ENCODE peak calls at places on chromosomes 12 and 14, in six cellular contexts. G, J, S, H, U and L are unnamed samples.

GRCh38 chr12:119334459-119335170 is at the start of gene CCDC60:
- DNase-seq in G (peak; percentile 68), J (no peak), S (no peak), H (no peak), U (peak; percentile 91), L (no peak)

GRCh38 chr14:95875831-95876768 is 532 bp upstream of the TUNAR start:
- DNase-seq in G (peak; percentile 65), J (no peak), S (no peak), H (no peak), U (peak; percentile 69), L (no peak)

GRCh38 chr12:121647-122046 is 55.1 kb downstream of the IQSEC3 start:
- DNase-seq in G (no peak), J (no peak), S (no peak), H (no peak), U (no peak), L (no peak)

GRCh38 chr12:132125736-132126135 is 18.4 kb downstream of the DDX51 start:
- DNase-seq in G (no peak), J (no peak), S (no peak), H (no peak), U (no peak), L (no peak)

GRCh38 chr12:14367097-14367661 is 1.7 kb downstream of the ATF7IP start:
- DNase-seq in G (peak; percentile 49), J (no peak), S (peak; percentile 54), H (no peak), U (no peak), L (peak; percentile 58)

GRCh38 chr14:77071938-77072388 is 26.1 kb upstream of the CIPC start:
- DNase-seq in G (peak; percentile 56), J (no peak), S (no peak), H (no peak), U (no peak), L (no peak)

GRCh38 chr14:23056257-23056955 is 914 bp downstream of the CDH24 start:
- DNase-seq in G (peak; percentile 87), J (peak; percentile 67), S (peak; percentile 63), H (no peak), U (peak; percentile 81), L (peak; percentile 51)

GRCh38 chr14:77014004-77014604 is 14.4 kb downstream of the IRF2BPL start:
- DNase-seq in G (peak; percentile 96), J (no peak), S (peak; percentile 61), H (no peak), U (peak; percentile 41), L (peak; percentile 62)

GRCh38 chr12:125300249-125300648 is 235.0 kb downstream of the AACS start:
- DNase-seq in G (no peak), J (no peak), S (no peak), H (no peak), U (no peak), L (no peak)

GRCh38 chr12:51721281-51721940 is 127.1 kb downstream of the FIGNL2 start:
- DNase-seq in G (peak; percentile 82), J (peak; percentile 30), S (no peak), H (no peak), U (peak; percentile 64), L (peak; percentile 34)

GRCh38 chr12:99498756-99499155 is 148.8 kb upstream of the GARIN6 start:
- DNase-seq in G (no peak), J (no peak), S (peak; percentile 61), H (peak; percentile 36), U (no peak), L (no peak)

GRCh38 chr12:4579305-4580097 is 17.5 kb downstream of the DYRK4 start:
- DNase-seq in G (peak; percentile 25), J (no peak), S (peak; percentile 18), H (no peak), U (no peak), L (peak; percentile 23)

GRCh38 chr12:91250273-91250672 is 67.7 kb upstream of the DCN start:
- DNase-seq in G (peak; percentile 42), J (no peak), S (peak; percentile 67), H (peak; percentile 52), U (no peak), L (peak; percentile 60)

GRCh38 chr12:70724444-70724843 is 87.2 kb upstream of the PTPRB start:
- DNase-seq in G (no peak), J (no peak), S (peak; percentile 9), H (no peak), U (no peak), L (peak; percentile 7)

GRCh38 chr12:53102883-53103807 is at the start of gene SOAT2:
- DNase-seq in G (peak; percentile 48), J (peak; percentile 29), S (no peak), H (no peak), U (no peak), L (no peak)

GRCh38 chr12:124273630-124274029 is 21.3 kb upstream of the RFLNA start:
- DNase-seq in G (peak; percentile 64), J (no peak), S (peak; percentile 48), H (no peak), U (no peak), L (peak; percentile 14)

GRCh38 chr14:65847065-65847847 is 434.7 kb downstream of the FUT8 start:
- DNase-seq in G (no peak), J (peak; percentile 59), S (no peak), H (no peak), U (no peak), L (no peak)

GRCh38 chr14:71692496-71692895 is 239.7 kb upstream of the RGS6 start:
- DNase-seq in G (no peak), J (no peak), S (peak; percentile 62), H (no peak), U (no peak), L (peak; percentile 64)

GRCh38 chr12:131153956-131154355 is 200.2 kb downstream of the ADGRD1 start:
- DNase-seq in G (no peak), J (no peak), S (no peak), H (no peak), U (no peak), L (no peak)

GRCh38 chr14:31677052-31677451 is 115.8 kb downstream of the NUBPL start:
- DNase-seq in G (no peak), J (no peak), S (no peak), H (no peak), U (no peak), L (no peak)

GRCh38 chr12:91272456-91273063 is 89.9 kb upstream of the DCN start:
- DNase-seq in G (peak; percentile 54), J (no peak), S (peak; percentile 12), H (no peak), U (no peak), L (peak; percentile 27)

GRCh38 chr14:103634156-103634555 is 5.1 kb downstream of the KLC1 start:
- DNase-seq in G (no peak), J (no peak), S (no peak), H (no peak), U (no peak), L (no peak)

GRCh38 chr12:55703976-55704761 is 3.5 kb downstream of the ITGA7 start:
- DNase-seq in G (no peak), J (no peak), S (no peak), H (no peak), U (no peak), L (peak; percentile 78)

GRCh38 chr14:72745991-72746980 is 147.6 kb downstream of the DPF3 start:
- DNase-seq in G (no peak), J (no peak), S (peak; percentile 89), H (peak; percentile 53), U (no peak), L (peak; percentile 94)

GRCh38 chr12:89451876-89452275 is 72.7 kb downstream of the GALNT4 start:
- DNase-seq in G (peak; percentile 63), J (no peak), S (peak; percentile 96), H (peak; percentile 77), U (peak; percentile 60), L (peak; percentile 66)

GRCh38 chr12:50633950-50634349 is 129.2 kb downstream of the DIP2B start:
- DNase-seq in G (no peak), J (no peak), S (peak; percentile 89), H (peak; percentile 79), U (no peak), L (peak; percentile 83)

GRCh38 chr14:79306546-79306945 is 904.8 kb downstream of the DIO2 start:
- DNase-seq in G (no peak), J (no peak), S (no peak), H (no peak), U (no peak), L (no peak)

GRCh38 chr12:77179515-77179914 is 114.1 kb upstream of the E2F7 start:
- DNase-seq in G (no peak), J (no peak), S (no peak), H (no peak), U (no peak), L (no peak)

GRCh38 chr12:1859643-1860042 is 39.3 kb downstream of the LRTM2 start:
- DNase-seq in G (peak; percentile 34), J (no peak), S (no peak), H (peak; percentile 10), U (no peak), L (no peak)

GRCh38 chr14:39102265-39102968 is 618 bp downstream of the SEC23A start:
- DNase-seq in G (peak; percentile 76), J (no peak), S (no peak), H (peak; percentile 23), U (no peak), L (peak; percentile 55)

GRCh38 chr12:8742501-8742900 is 44.7 kb downstream of the RIMKLB start:
- DNase-seq in G (no peak), J (no peak), S (peak; percentile 84), H (peak; percentile 32), U (no peak), L (peak; percentile 71)